ENCODE peak calls at places on chromosome 15, in nine cellular contexts. D is stimulated activated CD4-positive, alpha-beta T cell treated with anti-CD3 and anti-CD28 coated beads, Interleukin-4, amount 100 ng/mL, for 24 hours; L is KG1; S is neural crest cell; B is substantia nigra; Q is NCI-H187; E is GM04503; X is mesenteric fat pad; O is effector CD4-positive, alpha-beta T cell. P is an unnamed sample.
A peak's percentile ranks its signal among the peaks of the same experiment; 100 is the strongest.

GRCh38 chr15:80550219-80550909 is 144.7 kb upstream of the ABHD17C start:
- DNase-seq in D (no peak), L (no peak), S (no peak), B (no peak), Q (no peak), E (peak; percentile 77), X (no peak), O (no peak), P (no peak)

GRCh38 chr15:41581110-41581509 is 22.1 kb downstream of the TYRO3 start:
- DNase-seq in D (no peak), L (no peak), S (no peak), B (no peak), Q (no peak), E (no peak), X (no peak), O (no peak), P (no peak)

GRCh38 chr15:95626501-95627361 is 703.8 kb upstream of the NR2F2 start:
- DNase-seq in D (no peak), L (no peak), S (peak; percentile 4), B (no peak), Q (peak; percentile 57), E (no peak), X (no peak), O (no peak), P (no peak)

GRCh38 chr15:51558421-51558820 is 64.2 kb downstream of the DMXL2 start:
- DNase-seq in D (no peak), L (no peak), S (no peak), B (no peak), Q (no peak), E (no peak), X (no peak), O (no peak), P (no peak)

GRCh38 chr15:58742424-58743160 is 6.9 kb downstream of the ADAM10 start:
- DNase-seq in D (no peak), L (no peak), S (no peak), B (no peak), Q (no peak), E (no peak), X (no peak), O (no peak), P (no peak)

GRCh38 chr15:64636101-64636500 is 139.3 kb downstream of the RBPMS2 start:
- DNase-seq in D (no peak), L (no peak), S (no peak), B (no peak), Q (no peak), E (no peak), X (no peak), O (no peak), P (no peak)

GRCh38 chr15:70347766-70348558 is 250.2 kb upstream of the TLE3 start:
- DNase-seq in D (no peak), L (no peak), S (no peak), B (no peak), Q (peak; percentile 87), E (no peak), X (no peak), O (no peak), P (no peak)

GRCh38 chr15:62559049-62559733 is 394.1 kb upstream of the C2CD4B start:
- DNase-seq in D (no peak), L (no peak), S (no peak), B (no peak), Q (no peak), E (no peak), X (no peak), O (no peak), P (no peak)

GRCh38 chr15:44798815-44799214 is 62.5 kb downstream of the TRIM69 start:
- DNase-seq in D (no peak), L (no peak), S (no peak), B (no peak), Q (no peak), E (no peak), X (no peak), O (no peak), P (no peak)

GRCh38 chr15:71088155-71088554 is 27.1 kb upstream of the THSD4 start:
- DNase-seq in D (no peak), L (no peak), S (no peak), B (no peak), Q (no peak), E (no peak), X (no peak), O (no peak), P (no peak)

GRCh38 chr15:87369269-87369668 is 887.3 kb downstream of the NTRK3 start:
- DNase-seq in D (no peak), L (no peak), S (no peak), B (no peak), Q (no peak), E (peak; percentile 90), X (no peak), O (no peak), P (no peak)

GRCh38 chr15:62464705-62465104 is 299.6 kb upstream of the C2CD4B start:
- DNase-seq in D (no peak), L (no peak), S (no peak), B (no peak), Q (no peak), E (no peak), X (no peak), O (no peak), P (no peak)

GRCh38 chr15:59160880-59161593 is 45.6 kb upstream of the LDHAL6B start:
- DNase-seq in D (peak; percentile 11), L (no peak), S (peak; percentile 8), B (no peak), Q (peak; percentile 30), E (no peak), X (no peak), O (no peak), P (no peak)

GRCh38 chr15:39364721-39365120 is 216.2 kb upstream of the THBS1 start:
- DNase-seq in D (no peak), L (no peak), S (no peak), B (no peak), Q (no peak), E (no peak), X (no peak), O (no peak), P (no peak)

P was measured in GDM1.